ENCODE peak calls at places on chromosomes 3 and 15, in five cellular contexts. One of them, this sample, is unnamed.

GRCh38 chr3:9902372-9903237 is at the start of gene IL17RE:
- DNase-seq in dermis microvascular lymphatic vessel endothelial cell: no peak
- DNase-seq in psoas muscle: no peak
- DNase-seq in colonic mucosa: peak
- DNase-seq in WTC11: peak
- DNase-seq in this sample: no peak

GRCh38 chr3:133490468-133491351 is 82.8 kb upstream of the CDV3 start:
- DNase-seq in dermis microvascular lymphatic vessel endothelial cell: no peak
- DNase-seq in psoas muscle: no peak
- DNase-seq in colonic mucosa: no peak
- DNase-seq in WTC11: no peak
- DNase-seq in this sample: peak

GRCh38 chr3:160355826-160356225 is 43.2 kb downstream of the IFT80 start:
- DNase-seq in dermis microvascular lymphatic vessel endothelial cell: no peak
- DNase-seq in psoas muscle: no peak
- DNase-seq in colonic mucosa: no peak
- DNase-seq in WTC11: no peak
- DNase-seq in this sample: no peak

GRCh38 chr3:42843730-42844713 is 31.7 kb downstream of the CYP8B1 start:
- DNase-seq in dermis microvascular lymphatic vessel endothelial cell: peak
- DNase-seq in psoas muscle: peak
- DNase-seq in colonic mucosa: no peak
- DNase-seq in WTC11: peak
- DNase-seq in this sample: no peak

GRCh38 chr3:147372525-147373027 is 33.8 kb downstream of the ZIC4 start:
- DNase-seq in dermis microvascular lymphatic vessel endothelial cell: no peak
- DNase-seq in psoas muscle: no peak
- DNase-seq in colonic mucosa: no peak
- DNase-seq in WTC11: no peak
- DNase-seq in this sample: no peak

GRCh38 chr15:79615754-79616153 is 183.6 kb downstream of the MINAR1 start:
- DNase-seq in dermis microvascular lymphatic vessel endothelial cell: no peak
- DNase-seq in psoas muscle: no peak
- DNase-seq in colonic mucosa: no peak
- DNase-seq in WTC11: no peak
- DNase-seq in this sample: no peak

GRCh38 chr15:77419050-77419835 is 661 bp downstream of the PEAK1 start:
- DNase-seq in dermis microvascular lymphatic vessel endothelial cell: no peak
- DNase-seq in psoas muscle: peak
- DNase-seq in colonic mucosa: peak
- DNase-seq in WTC11: peak
- DNase-seq in this sample: peak

GRCh38 chr15:71201471-71201870 is 86.2 kb downstream of the THSD4 start:
- DNase-seq in dermis microvascular lymphatic vessel endothelial cell: no peak
- DNase-seq in psoas muscle: no peak
- DNase-seq in colonic mucosa: peak
- DNase-seq in WTC11: no peak
- DNase-seq in this sample: no peak

GRCh38 chr15:35252351-35252865 is 167.3 kb upstream of the NANOGP8 start:
- DNase-seq in dermis microvascular lymphatic vessel endothelial cell: no peak
- DNase-seq in psoas muscle: no peak
- DNase-seq in colonic mucosa: no peak
- DNase-seq in WTC11: no peak
- DNase-seq in this sample: no peak

GRCh38 chr3:101172516-101172915 is 147.9 kb downstream of the IMPG2 start:
- DNase-seq in dermis microvascular lymphatic vessel endothelial cell: no peak
- DNase-seq in psoas muscle: no peak
- DNase-seq in colonic mucosa: no peak
- DNase-seq in WTC11: no peak
- DNase-seq in this sample: no peak

GRCh38 chr3:48409291-48410201 is 20.3 kb downstream of the PLXNB1 start:
- DNase-seq in dermis microvascular lymphatic vessel endothelial cell: no peak
- DNase-seq in psoas muscle: peak
- DNase-seq in colonic mucosa: peak
- DNase-seq in WTC11: peak
- DNase-seq in this sample: no peak

GRCh38 chr3:160697628-160698382 is 20.8 kb downstream of the ARL14 start:
- DNase-seq in dermis microvascular lymphatic vessel endothelial cell: no peak
- DNase-seq in psoas muscle: no peak
- DNase-seq in colonic mucosa: no peak
- DNase-seq in WTC11: no peak
- DNase-seq in this sample: no peak

GRCh38 chr3:34780973-34781372 is 858.4 kb upstream of the ARPP21 start:
- DNase-seq in dermis microvascular lymphatic vessel endothelial cell: no peak
- DNase-seq in psoas muscle: no peak
- DNase-seq in colonic mucosa: no peak
- DNase-seq in WTC11: no peak
- DNase-seq in this sample: no peak

GRCh38 chr3:156509209-156510174 is 45.4 kb downstream of the SSR3 start:
- DNase-seq in dermis microvascular lymphatic vessel endothelial cell: peak
- DNase-seq in psoas muscle: no peak
- DNase-seq in colonic mucosa: no peak
- DNase-seq in WTC11: no peak
- DNase-seq in this sample: peak

GRCh38 chr3:23836536-23837230 is 30.9 kb downstream of the UBE2E1 start:
- DNase-seq in dermis microvascular lymphatic vessel endothelial cell: no peak
- DNase-seq in psoas muscle: no peak
- DNase-seq in colonic mucosa: no peak
- DNase-seq in WTC11: no peak
- DNase-seq in this sample: no peak

GRCh38 chr15:42107483-42107882 is 13.1 kb upstream of the PLA2G4D start:
- DNase-seq in dermis microvascular lymphatic vessel endothelial cell: no peak
- DNase-seq in psoas muscle: no peak
- DNase-seq in colonic mucosa: peak
- DNase-seq in WTC11: no peak
- DNase-seq in this sample: no peak

GRCh38 chr3:197508511-197508910 is 47.3 kb downstream of the BDH1 start:
- DNase-seq in dermis microvascular lymphatic vessel endothelial cell: no peak
- DNase-seq in psoas muscle: no peak
- DNase-seq in colonic mucosa: no peak
- DNase-seq in WTC11: no peak
- DNase-seq in this sample: no peak

GRCh38 chr3:168025076-168025475 is 70.6 kb downstream of the GOLIM4 start:
- DNase-seq in dermis microvascular lymphatic vessel endothelial cell: no peak
- DNase-seq in psoas muscle: no peak
- DNase-seq in colonic mucosa: no peak
- DNase-seq in WTC11: no peak
- DNase-seq in this sample: no peak

GRCh38 chr3:39385456-39386098 is 2.4 kb downstream of the SLC25A38 start:
- DNase-seq in dermis microvascular lymphatic vessel endothelial cell: no peak
- DNase-seq in psoas muscle: no peak
- DNase-seq in colonic mucosa: no peak
- DNase-seq in WTC11: no peak
- DNase-seq in this sample: no peak

GRCh38 chr3:43345877-43346276 is 59.5 kb downstream of the SNRK start:
- DNase-seq in dermis microvascular lymphatic vessel endothelial cell: no peak
- DNase-seq in psoas muscle: no peak
- DNase-seq in colonic mucosa: no peak
- DNase-seq in WTC11: no peak
- DNase-seq in this sample: no peak

GRCh38 chr3:46214751-46215352 is 6.7 kb upstream of the CCR1 start:
- DNase-seq in dermis microvascular lymphatic vessel endothelial cell: no peak
- DNase-seq in psoas muscle: no peak
- DNase-seq in colonic mucosa: no peak
- DNase-seq in WTC11: peak
- DNase-seq in this sample: peak

GRCh38 chr3:32018723-32019564 is 37.4 kb downstream of the ZNF860 start:
- DNase-seq in dermis microvascular lymphatic vessel endothelial cell: peak
- DNase-seq in psoas muscle: no peak
- DNase-seq in colonic mucosa: no peak
- DNase-seq in WTC11: no peak
- DNase-seq in this sample: no peak